ENCODE peak calls at places on chromosome 21, in five cellular contexts. I, L, F, T and J are unnamed samples.

GRCh38 chr21:35034203-35034926 is 14.7 kb downstream of the RUNX1 start:
- DNase-seq in I (no peak), T (no peak), L (no peak), F (no peak), J (no peak)

GRCh38 chr21:36509966-36510742 is 30.2 kb upstream of the CLDN14 start:
- DNase-seq in L (no peak), F (no peak), T (no peak), I (no peak), J (peak; percentile 82)

GRCh38 chr21:41759926-41760325 is 6.9 kb downstream of the RIPK4 start:
- DNase-seq in I (no peak), T (no peak), L (no peak), F (no peak), J (no peak)

GRCh38 chr21:24023936-24024335 is 1583.3 kb downstream of the MRPL39 start:
- DNase-seq in L (no peak), T (no peak), F (no peak), I (no peak), J (no peak)

GRCh38 chr21:33948096-33948950 is 32.7 kb upstream of the ATP5PO start:
- DNase-seq in L (peak; percentile 73), F (peak; percentile 37), T (peak; percentile 75), I (peak; percentile 82), J (peak; percentile 52)

GRCh38 chr21:36395353-36396111 is 10.3 kb downstream of the CHAF1B start:
- DNase-seq in I (no peak), F (no peak), L (no peak), T (no peak), J (no peak)

GRCh38 chr21:38503588-38503987 is 5.3 kb upstream of the ERG start:
- DNase-seq in L (no peak), F (peak; percentile 85), I (no peak), T (no peak), J (no peak)

GRCh38 chr21:43876605-43877004 is 11.6 kb downstream of the AGPAT3 start:
- DNase-seq in L (no peak), F (no peak), I (no peak), T (no peak), J (no peak)

GRCh38 chr21:20083925-20084324 is 914.3 kb upstream of the NCAM2 start:
- DNase-seq in I (no peak), T (no peak), L (no peak), F (no peak), J (no peak)

GRCh38 chr21:27079807-27080206 is 112.9 kb upstream of the ADAMTS5 start:
- DNase-seq in L (no peak), I (no peak), F (no peak), T (no peak), J (no peak)

GRCh38 chr21:25133939-25134338 is 473.3 kb downstream of the MRPL39 start:
- DNase-seq in T (no peak), L (no peak), I (no peak), F (peak; percentile 3), J (no peak)

DNA sequence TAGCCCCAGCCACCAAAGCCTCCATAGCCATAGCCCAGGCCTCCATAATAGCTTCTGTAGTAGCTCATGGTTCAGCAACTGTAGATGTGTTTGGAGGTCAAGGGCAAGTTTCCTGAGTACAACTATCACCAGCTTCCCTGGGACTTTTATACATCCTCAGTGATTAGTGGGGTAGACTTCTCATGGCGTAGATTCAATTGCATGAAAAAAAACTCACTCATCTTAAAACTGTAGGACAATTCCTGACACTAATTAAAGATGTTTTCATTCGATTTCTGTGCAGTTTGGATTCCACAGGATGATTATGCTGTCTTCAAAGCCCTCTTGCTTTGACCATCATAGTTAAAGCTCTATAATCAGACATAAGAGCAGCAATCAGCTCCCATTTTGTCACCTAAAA is at the start of gene KRTAP19-8:
- DNase-seq in L (no peak), T (no peak), I (no peak), F (no peak), J (no peak)
- TF ChIP-seq CTCF in L (no peak), T (no peak), I (no peak), F (no peak), J (no peak)

DNA sequence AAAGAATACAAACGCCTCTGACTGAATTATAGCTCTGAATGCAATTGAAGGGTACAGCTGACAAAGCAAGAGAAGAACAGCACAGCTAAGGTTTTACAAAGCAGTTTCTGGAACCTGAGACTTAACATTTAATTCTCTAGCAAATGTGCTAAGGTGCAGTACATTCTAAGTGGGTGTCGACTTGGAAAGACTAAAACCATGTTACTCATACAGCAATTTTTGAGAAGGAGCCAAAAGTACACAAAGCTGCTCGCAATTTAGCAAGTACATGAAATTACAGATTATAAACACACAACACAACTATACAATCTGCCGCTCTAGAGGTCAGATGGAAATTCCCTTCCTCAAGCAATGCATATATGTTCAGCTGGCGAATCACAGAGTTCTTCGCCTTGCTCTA is 121.9 kb downstream of the TIAM1 start:
- DNase-seq in I (no peak), T (no peak), F (peak; percentile 71), L (no peak), J (no peak)
- TF ChIP-seq CTCF in I (no peak), T (no peak), F (no peak), L (no peak), J (no peak)

GRCh38 chr21:18368193-18368592 is 35.4 kb downstream of the TMPRSS15 start:
- DNase-seq in I (no peak), L (no peak), F (no peak), T (no peak), J (no peak)

GRCh38 chr21:18370292-18370691 is 33.3 kb downstream of the TMPRSS15 start:
- DNase-seq in T (no peak), L (no peak), F (no peak), I (no peak), J (no peak)

GRCh38 chr21:18373631-18374030 is 30.0 kb downstream of the TMPRSS15 start:
- DNase-seq in T (no peak), L (no peak), F (no peak), I (no peak), J (no peak)

GRCh38 chr21:18369115-18369514 is 34.5 kb downstream of the TMPRSS15 start:
- DNase-seq in L (no peak), T (no peak), I (no peak), F (no peak), J (no peak)
- TF ChIP-seq CTCF in L (no peak), T (no peak), I (no peak), F (no peak), J (no peak)

GRCh38 chr21:45354970-45355369 is 50.0 kb upstream of the COL18A1 start:
- DNase-seq in F (no peak), T (no peak), I (no peak), L (no peak), J (no peak)

GRCh38 chr21:45356653-45357435 is 48.1 kb upstream of the COL18A1 start:
- DNase-seq in F (no peak), L (no peak), T (no peak), I (no peak), J (no peak)

GRCh38 chr21:45357436-45358260 is 47.3 kb upstream of the COL18A1 start:
- DNase-seq in T (no peak), L (no peak), F (peak; percentile 10), I (no peak), J (no peak)

GRCh38 chr21:45355573-45355972 is 49.4 kb upstream of the COL18A1 start:
- DNase-seq in L (no peak), I (no peak), T (no peak), F (no peak), J (no peak)

DNA sequence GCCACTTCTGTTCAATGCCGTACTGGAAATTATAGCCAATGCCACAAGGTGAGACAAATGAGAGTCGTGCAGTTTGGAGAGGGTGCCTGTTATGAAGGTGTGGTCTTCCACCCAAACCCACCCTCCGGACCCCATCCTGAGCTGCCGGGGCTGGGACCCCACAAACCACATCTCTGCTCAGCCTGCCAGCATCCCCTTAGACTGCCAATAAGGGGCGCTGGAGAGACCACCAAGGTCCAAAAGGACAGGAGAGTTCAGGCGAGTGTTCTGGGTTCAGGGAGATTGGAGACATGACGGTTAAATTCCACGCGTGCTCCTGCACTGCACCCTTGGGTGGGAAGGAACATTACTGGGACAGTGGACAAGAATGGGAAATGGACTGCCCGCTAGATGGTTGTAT is 48.7 kb upstream of the COL18A1 start:
- DNase-seq in L (no peak), T (peak; percentile 64), F (no peak), I (no peak), J (no peak)
- TF ChIP-seq CTCF in L (no peak), T (no peak), F (no peak), I (no peak), J (no peak)